ENCODE peak calls at places on chromosomes 7 and 10, in ten cellular contexts. F is fibroblast of pulmonary artery; U is astrocyte; A is CD8-positive, alpha-beta T cell; V is right atrium auricular region; D is stomach; O is heart right ventricle; K is astrocyte of the cerebellum; W is fibroblast of mammary gland; H is PC-3. S is an unnamed sample.

GRCh38 chr10:130984686-130985085 is 326.8 kb downstream of the TCERG1L start:
- DNase-seq in F (no peak), U (no peak), A (no peak), V (no peak), D (no peak), O (no peak), K (no peak), W (no peak), H (no peak), S (no peak)

GRCh38 chr10:93837783-93838677 is 55.7 kb upstream of the SLC35G1 start:
- DNase-seq in F (no peak), U (no peak), A (no peak), V (peak), D (no peak), O (no peak), K (no peak), W (no peak), H (no peak), S (no peak)

GRCh38 chr7:16921644-16922257 is 40.0 kb upstream of the AGR3 start:
- DNase-seq in F (peak), U (peak), A (no peak), V (no peak), D (peak), O (no peak), K (no peak), W (no peak), H (peak), S (no peak)

GRCh38 chr10:120607016-120607709 is 150.1 kb downstream of the PLPP4 start:
- DNase-seq in F (peak), U (peak), A (no peak), V (no peak), D (no peak), O (no peak), K (peak), W (peak), H (peak), S (peak)

GRCh38 chr10:104300002-104300735 is 31.2 kb downstream of the GSTO2 start:
- DNase-seq in F (peak), U (peak), A (no peak), V (peak), D (no peak), O (no peak), K (peak), W (peak), H (peak), S (peak)

GRCh38 chr10:79413196-79413595 is 32.2 kb downstream of the ZCCHC24 start:
- DNase-seq in F (no peak), U (no peak), A (no peak), V (no peak), D (no peak), O (peak), K (no peak), W (peak), H (peak), S (peak)

GRCh38 chr7:32093415-32094408 is 23.5 kb upstream of the PDE1C start:
- DNase-seq in F (peak), U (peak), A (no peak), V (peak), D (peak), O (peak), K (peak), W (peak), H (peak), S (peak)

GRCh38 chr7:50069613-50070012 is 23.4 kb downstream of the ZPBP start:
- DNase-seq in F (peak), U (peak), A (no peak), V (no peak), D (no peak), O (peak), K (no peak), W (no peak), H (peak), S (peak)

GRCh38 chr7:104045183-104045582 is 55.7 kb upstream of the RELN start:
- DNase-seq in F (peak), U (no peak), A (no peak), V (no peak), D (no peak), O (no peak), K (no peak), W (no peak), H (no peak), S (peak)

GRCh38 chr7:157865351-157866165 is 528.8 kb downstream of the DNAJB6 start:
- DNase-seq in F (no peak), U (no peak), A (no peak), V (no peak), D (no peak), O (no peak), K (no peak), W (no peak), H (no peak), S (no peak)

GRCh38 chr7:104963991-104964385 is 50.0 kb upstream of the KMT2E start:
- DNase-seq in F (peak), U (peak), A (no peak), V (no peak), D (no peak), O (no peak), K (no peak), W (peak), H (peak), S (peak)

GRCh38 chr10:59085641-59086502 is 90.6 kb upstream of the PHYHIPL start:
- DNase-seq in F (no peak), U (no peak), A (no peak), V (no peak), D (no peak), O (no peak), K (no peak), W (peak), H (no peak), S (no peak)

GRCh38 chr7:29622335-29623265 is 59.0 kb downstream of the PRR15 start:
- DNase-seq in F (peak), U (peak), A (no peak), V (no peak), D (no peak), O (no peak), K (peak), W (peak), H (peak), S (peak)

GRCh38 chr10:85921789-85922188 is 444.8 kb downstream of the GRID1 start:
- DNase-seq in F (no peak), U (no peak), A (no peak), V (peak), D (no peak), O (no peak), K (no peak), W (no peak), H (no peak), S (no peak)

GRCh38 chr7:109527833-109528232 is 958.2 kb downstream of the DNAJB9 start:
- DNase-seq in F (no peak), U (no peak), A (no peak), V (no peak), D (no peak), O (no peak), K (no peak), W (no peak), H (no peak), S (no peak)

GRCh38 chr10:121627810-121628209 is 29.6 kb upstream of the FGFR2 start:
- DNase-seq in F (no peak), U (peak), A (no peak), V (no peak), D (no peak), O (no peak), K (no peak), W (no peak), H (peak), S (no peak)

GRCh38 chr7:3267928-3268690 is 32.9 kb upstream of the SDK1 start:
- DNase-seq in F (peak), U (peak), A (no peak), V (no peak), D (no peak), O (no peak), K (peak), W (peak), H (peak), S (peak)

GRCh38 chr7:142345817-142346216 is 88.0 kb upstream of the PRSS58 start:
- DNase-seq in F (no peak), U (no peak), A (no peak), V (no peak), D (no peak), O (no peak), K (no peak), W (no peak), H (no peak), S (no peak)

GRCh38 chr7:43922726-43923125 is 3.5 kb upstream of the UBE2D4 start:
- DNase-seq in F (no peak), U (no peak), A (no peak), V (no peak), D (no peak), O (no peak), K (no peak), W (no peak), H (no peak), S (no peak)

GRCh38 chr7:148914208-148914777 is 30.2 kb upstream of the EZH2 start:
- DNase-seq in F (peak), U (peak), A (no peak), V (no peak), D (no peak), O (no peak), K (peak), W (peak), H (peak), S (peak)

GRCh38 chr7:85184599-85185354 is 2.1 kb downstream of the SEMA3D start:
- DNase-seq in F (peak), U (peak), A (no peak), V (peak), D (no peak), O (no peak), K (no peak), W (peak), H (peak), S (no peak)

GRCh38 chr10:44827431-44828006 is 83.6 kb upstream of the TMEM72 start:
- DNase-seq in F (no peak), U (peak), A (no peak), V (no peak), D (no peak), O (peak), K (no peak), W (no peak), H (no peak), S (no peak)

GRCh38 chr10:91681361-91682276 is 48.7 kb upstream of the PPP1R3C start:
- DNase-seq in F (peak), U (no peak), A (no peak), V (no peak), D (no peak), O (no peak), K (no peak), W (peak), H (no peak), S (peak)

GRCh38 chr7:147298611-147299043 is 1182.0 kb downstream of the CNTNAP2 start:
- DNase-seq in F (peak), U (peak), A (no peak), V (no peak), D (no peak), O (no peak), K (peak), W (no peak), H (peak), S (no peak)

GRCh38 chr10:6878067-6878412 is 298.0 kb upstream of the PRKCQ start:
- DNase-seq in F (peak), U (peak), A (no peak), V (no peak), D (no peak), O (no peak), K (no peak), W (peak), H (no peak), S (peak)

GRCh38 chr10:77857272-77857671 is 69.3 kb downstream of the DLG5 start:
- DNase-seq in F (no peak), U (no peak), A (no peak), V (no peak), D (peak), O (no peak), K (no peak), W (no peak), H (peak), S (peak)

GRCh38 chr7:102993532-102994029 is 80.8 kb downstream of the LRRC17 start:
- DNase-seq in F (peak), U (peak), A (no peak), V (no peak), D (no peak), O (no peak), K (peak), W (peak), H (no peak), S (peak)

GRCh38 chr7:129805086-129805719 is 147.6 kb downstream of the UBE2H start:
- DNase-seq in F (no peak), U (no peak), A (no peak), V (no peak), D (peak), O (no peak), K (no peak), W (no peak), H (no peak), S (no peak)

GRCh38 chr10:112811741-112812551 is 138.1 kb upstream of the TCF7L2 start:
- DNase-seq in F (peak), U (peak), A (no peak), V (peak), D (peak), O (no peak), K (peak), W (peak), H (peak), S (peak)

GRCh38 chr7:2638224-2638991 is 6.6 kb downstream of the TTYH3 start:
- DNase-seq in F (peak), U (peak), A (no peak), V (no peak), D (no peak), O (peak), K (peak), W (peak), H (no peak), S (no peak)

GRCh38 chr10:97499561-97500296 is 1.0 kb downstream of the UBTD1 start:
- DNase-seq in F (peak), U (peak), A (no peak), V (peak), D (peak), O (peak), K (peak), W (peak), H (peak), S (peak)

GRCh38 chr7:133705596-133705995 is 421.5 kb upstream of the LRGUK start:
- DNase-seq in F (peak), U (peak), A (no peak), V (no peak), D (no peak), O (no peak), K (no peak), W (peak), H (peak), S (peak)

GRCh38 chr10:12697741-12698140 is 303.8 kb downstream of the CCDC3 start:
- DNase-seq in F (no peak), U (no peak), A (no peak), V (no peak), D (no peak), O (no peak), K (no peak), W (no peak), H (no peak), S (no peak)

GRCh38 chr10:84333864-84334451 is 5.6 kb downstream of the CCSER2 start:
- DNase-seq in F (peak), U (peak), A (peak), V (no peak), D (no peak), O (no peak), K (no peak), W (peak), H (no peak), S (peak)

GRCh38 chr7:91285966-91286365 is 21.7 kb downstream of the FZD1 start:
- DNase-seq in F (no peak), U (peak), A (no peak), V (no peak), D (no peak), O (no peak), K (no peak), W (peak), H (no peak), S (no peak)

GRCh38 chr10:104735036-104735435 is 93.9 kb downstream of the SORCS3 start:
- DNase-seq in F (no peak), U (no peak), A (no peak), V (no peak), D (no peak), O (peak), K (no peak), W (no peak), H (no peak), S (no peak)

GRCh38 chr7:52749880-52750279 is 285.6 kb upstream of the POM121L12 start:
- DNase-seq in F (no peak), U (no peak), A (no peak), V (no peak), D (no peak), O (no peak), K (no peak), W (no peak), H (no peak), S (peak)

GRCh38 chr10:12588091-12588850 is 238.9 kb downstream of the CAMK1D start:
- DNase-seq in F (no peak), U (peak), A (no peak), V (no peak), D (no peak), O (no peak), K (no peak), W (no peak), H (peak), S (no peak)

GRCh38 chr10:110501142-110501937 is 3.6 kb downstream of the DUSP5 start:
- DNase-seq in F (peak), U (peak), A (no peak), V (peak), D (peak), O (peak), K (peak), W (peak), H (peak), S (peak)

GRCh38 chr10:132146271-132146671 is 40.5 kb upstream of the DPYSL4 start:
- DNase-seq in F (no peak), U (no peak), A (no peak), V (no peak), D (no peak), O (no peak), K (no peak), W (no peak), H (no peak), S (no peak)
- TF ChIP-seq CTCF in F (no peak), U (no peak), A (no peak), V (no peak), D (no peak), O (no peak), K (no peak), W (no peak), H (no peak), S (no peak)

DNA sequence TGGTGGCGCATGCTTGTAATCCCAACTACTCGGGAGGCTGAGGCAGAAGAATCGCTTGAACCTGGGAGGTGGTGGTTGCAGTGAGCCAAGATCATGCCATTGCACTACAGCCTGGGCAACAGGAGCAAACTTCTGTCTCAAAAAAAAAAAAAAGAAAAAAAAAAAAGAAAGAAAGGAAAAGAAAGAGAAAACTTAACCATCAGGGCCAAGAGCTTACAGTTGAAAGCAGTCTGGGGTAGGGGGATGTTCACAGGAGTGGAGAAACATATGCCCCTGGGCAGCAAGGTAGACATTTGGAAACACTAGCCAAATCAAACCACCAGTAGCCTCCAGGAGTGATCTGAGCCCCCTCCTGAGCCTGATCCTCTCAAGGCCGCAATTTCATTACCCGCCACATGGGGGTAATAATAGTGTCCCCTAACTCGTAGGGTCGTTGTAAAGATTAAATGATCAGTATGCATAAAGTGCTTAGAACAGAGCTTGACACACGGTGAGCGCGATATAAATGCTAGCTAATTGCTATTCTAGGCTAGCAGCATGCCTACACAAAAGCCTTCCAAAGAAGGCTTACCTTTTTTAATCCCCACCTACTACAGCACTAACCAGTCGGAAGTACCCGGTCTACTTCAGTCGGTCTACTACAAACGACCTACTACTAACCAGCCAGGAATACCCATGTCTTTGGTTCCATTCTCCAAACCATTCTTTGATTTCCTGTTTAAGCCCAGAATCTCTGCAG is 274.3 kb upstream of the NEBL start:
- DNase-seq in F (no peak), U (no peak), A (no peak), V (no peak), D (no peak), O (no peak), K (no peak), W (peak), H (peak), S (no peak)
- TF ChIP-seq CTCF in F (peak), U (peak), A (no peak), V (peak), D (no peak), O (peak), K (peak), W (peak), H (peak), S (peak)

GRCh38 chr7:68321776-68322496 is 1276.3 kb upstream of the AUTS2 start:
- DNase-seq in F (no peak), U (peak), A (no peak), V (no peak), D (no peak), O (no peak), K (no peak), W (no peak), H (no peak), S (no peak)

GRCh38 chr7:68319061-68319460 is 1279.2 kb upstream of the AUTS2 start:
- DNase-seq in F (no peak), U (no peak), A (no peak), V (no peak), D (no peak), O (no peak), K (no peak), W (no peak), H (no peak), S (no peak)

GRCh38 chr7:68317476-68317875 is 1280.8 kb upstream of the AUTS2 start:
- DNase-seq in F (no peak), U (no peak), A (no peak), V (no peak), D (no peak), O (no peak), K (no peak), W (no peak), H (no peak), S (no peak)

GRCh38 chr7:68324621-68325020 is 1273.7 kb upstream of the AUTS2 start:
- DNase-seq in F (no peak), U (no peak), A (no peak), V (no peak), D (no peak), O (no peak), K (no peak), W (no peak), H (no peak), S (no peak)

GRCh38 chr7:68321076-68321639 is 1277.1 kb upstream of the AUTS2 start:
- DNase-seq in F (no peak), U (peak), A (no peak), V (no peak), D (peak), O (peak), K (no peak), W (no peak), H (peak), S (peak)
- TF ChIP-seq CTCF in F (no peak), U (no peak), A (no peak), V (no peak), D (no peak), O (no peak), K (no peak), W (no peak), H (no peak), S (no peak)

GRCh38 chr10:111758593-111758992 is 425.0 kb downstream of the GPAM start:
- DNase-seq in F (no peak), U (no peak), A (no peak), V (no peak), D (no peak), O (no peak), K (no peak), W (no peak), H (no peak), S (no peak)

GRCh38 chr10:111766464-111766863 is 417.1 kb downstream of the GPAM start:
- DNase-seq in F (no peak), U (no peak), A (no peak), V (no peak), D (no peak), O (no peak), K (no peak), W (no peak), H (no peak), S (no peak)

GRCh38 chr10:111765216-111765615 is 418.3 kb downstream of the GPAM start:
- DNase-seq in F (no peak), U (no peak), A (no peak), V (no peak), D (no peak), O (no peak), K (no peak), W (no peak), H (no peak), S (no peak)

GRCh38 chr10:111756541-111757061 is 427.0 kb downstream of the GPAM start:
- DNase-seq in F (no peak), U (no peak), A (no peak), V (no peak), D (no peak), O (no peak), K (peak), W (peak), H (peak), S (peak)

GRCh38 chr10:111762114-111762513 is 421.5 kb downstream of the GPAM start:
- DNase-seq in F (no peak), U (no peak), A (no peak), V (no peak), D (no peak), O (no peak), K (no peak), W (peak), H (no peak), S (no peak)
- TF ChIP-seq CTCF in F (no peak), U (no peak), A (no peak), V (no peak), D (no peak), O (no peak), K (no peak), W (no peak), H (no peak), S (no peak)

GRCh38 chr7:154646126-154647013 is 356.6 kb downstream of the PAXIP1 start:
- DNase-seq in F (no peak), U (peak), A (no peak), V (no peak), D (no peak), O (no peak), K (peak), W (no peak), H (no peak), S (no peak)
- TF ChIP-seq CTCF in F (no peak), U (no peak), A (no peak), V (no peak), D (no peak), O (no peak), K (no peak), W (no peak), H (no peak), S (no peak)

GRCh38 chr7:36344618-36345017 is 45.0 kb upstream of the ANLN start:
- DNase-seq in F (no peak), U (no peak), A (no peak), V (no peak), D (no peak), O (no peak), K (no peak), W (no peak), H (no peak), S (no peak)
- TF ChIP-seq CTCF in F (no peak), U (no peak), A (no peak), V (no peak), D (no peak), O (no peak), K (no peak), W (no peak), H (no peak), S (no peak)

S was measured in MCF 10A.